ENCODE peak calls at places on chromosome 1, in four cellular contexts. L, O, X and P are unnamed samples.

GRCh38 chr1:61156576-61157239 is 74.3 kb downstream of the NFIA start:
- DNase-seq in L (no peak), O (no peak), X (no peak), P (no peak)

GRCh38 chr1:167107456-167107855 is 13.6 kb downstream of the STYXL2 start:
- DNase-seq in L (no peak), O (no peak), X (no peak), P (no peak)

GRCh38 chr1:26349196-26349885 is 4.6 kb downstream of the CRYBG2 start:
- DNase-seq in L (no peak), O (no peak), X (no peak), P (no peak)

GRCh38 chr1:227942716-227943261 is 4.9 kb downstream of the WNT9A start:
- DNase-seq in L (no peak), O (no peak), X (peak), P (no peak)

GRCh38 chr1:117673405-117673804 is 67.6 kb downstream of the TENT5C start:
- DNase-seq in L (no peak), O (no peak), X (no peak), P (no peak)

GRCh38 chr1:241834733-241835377 is 13.1 kb upstream of the EXO1 start:
- DNase-seq in L (peak), O (no peak), X (no peak), P (no peak)

GRCh38 chr1:1058921-1059493 is 15.1 kb downstream of the RNF223 start:
- DNase-seq in L (peak), O (no peak), X (no peak), P (no peak)

GRCh38 chr1:64163972-64164371 is 39.5 kb upstream of the UBE2U start:
- DNase-seq in L (peak), O (no peak), X (no peak), P (no peak)

GRCh38 chr1:18018381-18018780 is 89.2 kb upstream of the IGSF21 start:
- DNase-seq in L (no peak), O (no peak), X (no peak), P (no peak)

GRCh38 chr1:92094112-92094511 is 14.0 kb downstream of the BTBD8 start:
- DNase-seq in L (no peak), O (no peak), X (no peak), P (no peak)

GRCh38 chr1:147169171-147169570 is 3.1 kb downstream of the PRKAB2 start:
- DNase-seq in L (no peak), O (no peak), X (no peak), P (no peak)

GRCh38 chr1:67850151-67850551 is 16.9 kb upstream of the GNG12 start:
- DNase-seq in L (peak), O (peak), X (no peak), P (no peak)

GRCh38 chr1:177495878-177496277 is 325.1 kb downstream of the BRINP2 start:
- DNase-seq in L (no peak), O (no peak), X (no peak), P (no peak)

GRCh38 chr1:212482006-212482351 is 49.3 kb downstream of the NENF start:
- DNase-seq in L (no peak), O (no peak), X (no peak), P (no peak)

GRCh38 chr1:170369417-170369816 is 162.5 kb upstream of the GORAB start:
- DNase-seq in L (no peak), O (no peak), X (no peak), P (no peak)